ENCODE peak calls at places on chromosome 16, in six cellular contexts. One of them, this sample, is unnamed.
A peak's percentile ranks its signal among the peaks of the same experiment; 100 is the strongest.

GRCh38 chr16:8571061-8571596 is 19.2 kb downstream of the TMEM114 start:
- DNase-seq in IMR-90: peak; percentile 41
- DNase-seq in neuronal stem cell: no peak
- DNase-seq in H1: no peak
- DNase-seq in H9: no peak
- DNase-seq in trophoblast cell: peak; percentile 8
- DNase-seq in this sample: peak; percentile 5

GRCh38 chr16:67655363-67655762 is 4.7 kb downstream of the ACD start:
- DNase-seq in IMR-90: no peak
- DNase-seq in neuronal stem cell: no peak
- DNase-seq in H1: no peak
- DNase-seq in H9: no peak
- DNase-seq in trophoblast cell: no peak
- DNase-seq in this sample: no peak

GRCh38 chr16:53213542-53213941 is 158.8 kb downstream of the CHD9 start:
- DNase-seq in IMR-90: no peak
- DNase-seq in neuronal stem cell: no peak
- DNase-seq in H1: no peak
- DNase-seq in H9: no peak
- DNase-seq in trophoblast cell: no peak
- DNase-seq in this sample: no peak

GRCh38 chr16:27918755-27919154 is 144.8 kb downstream of the GSG1L start:
- DNase-seq in IMR-90: peak; percentile 4
- DNase-seq in neuronal stem cell: no peak
- DNase-seq in H1: no peak
- DNase-seq in H9: no peak
- DNase-seq in trophoblast cell: no peak
- DNase-seq in this sample: no peak

GRCh38 chr16:69325784-69326171 is 4.6 kb downstream of the PDF start:
- DNase-seq in IMR-90: no peak
- DNase-seq in neuronal stem cell: no peak
- DNase-seq in H1: no peak
- DNase-seq in H9: no peak
- DNase-seq in trophoblast cell: no peak
- DNase-seq in this sample: no peak

GRCh38 chr16:53040788-53041187 is 11.9 kb downstream of the CHD9NB start:
- DNase-seq in IMR-90: no peak
- DNase-seq in neuronal stem cell: no peak
- DNase-seq in H1: no peak
- DNase-seq in H9: no peak
- DNase-seq in trophoblast cell: no peak
- DNase-seq in this sample: no peak

GRCh38 chr16:69906838-69907301 is 44.3 kb upstream of the CLEC18A start:
- DNase-seq in IMR-90: peak; percentile 96
- DNase-seq in neuronal stem cell: no peak
- DNase-seq in H1: no peak
- DNase-seq in H9: no peak
- DNase-seq in trophoblast cell: peak; percentile 44
- DNase-seq in this sample: peak; percentile 83

GRCh38 chr16:645852-646678 is 3.1 kb upstream of the WDR90 start:
- DNase-seq in IMR-90: no peak
- DNase-seq in neuronal stem cell: no peak
- DNase-seq in H1: no peak
- DNase-seq in H9: no peak
- DNase-seq in trophoblast cell: peak; percentile 91
- DNase-seq in this sample: no peak

GRCh38 chr16:31696968-31697743 is 169.5 kb downstream of the AHSP start:
- DNase-seq in IMR-90: peak; percentile 53
- DNase-seq in neuronal stem cell: no peak
- DNase-seq in H1: no peak
- DNase-seq in H9: no peak
- DNase-seq in trophoblast cell: peak; percentile 61
- DNase-seq in this sample: peak; percentile 41

GRCh38 chr16:66905633-66906539 is 12.8 kb downstream of the CDH16 start:
- DNase-seq in IMR-90: no peak
- DNase-seq in neuronal stem cell: no peak
- DNase-seq in H1: no peak
- DNase-seq in H9: peak; percentile 80
- DNase-seq in trophoblast cell: no peak
- DNase-seq in this sample: no peak

GRCh38 chr16:19765860-19766553 is 47.9 kb downstream of the IQCK start:
- DNase-seq in IMR-90: no peak
- DNase-seq in neuronal stem cell: no peak
- DNase-seq in H1: no peak
- DNase-seq in H9: no peak
- DNase-seq in trophoblast cell: no peak
- DNase-seq in this sample: no peak

GRCh38 chr16:56258508-56259424 is 67.5 kb downstream of the GNAO1 start:
- DNase-seq in IMR-90: no peak
- DNase-seq in neuronal stem cell: no peak
- DNase-seq in H1: no peak
- DNase-seq in H9: no peak
- DNase-seq in trophoblast cell: no peak
- DNase-seq in this sample: no peak

GRCh38 chr16:11757671-11758545 is 15.3 kb upstream of the TXNDC11 start:
- DNase-seq in IMR-90: peak; percentile 70
- DNase-seq in neuronal stem cell: no peak
- DNase-seq in H1: peak; percentile 19
- DNase-seq in H9: no peak
- DNase-seq in trophoblast cell: peak; percentile 17
- DNase-seq in this sample: peak; percentile 60

GRCh38 chr16:28531777-28532744 is 6.7 kb downstream of the NUPR1 start:
- DNase-seq in IMR-90: no peak
- DNase-seq in neuronal stem cell: peak; percentile 35
- DNase-seq in H1: peak; percentile 69
- DNase-seq in H9: peak; percentile 89
- DNase-seq in trophoblast cell: peak; percentile 83
- DNase-seq in this sample: peak; percentile 23

GRCh38 chr16:55154956-55155355 is 169.0 kb upstream of the IRX6 start:
- DNase-seq in IMR-90: no peak
- DNase-seq in neuronal stem cell: no peak
- DNase-seq in H1: no peak
- DNase-seq in H9: no peak
- DNase-seq in trophoblast cell: no peak
- DNase-seq in this sample: no peak

GRCh38 chr16:28977703-28978641 is 3.4 kb downstream of the SPNS1 start:
- DNase-seq in IMR-90: no peak
- DNase-seq in neuronal stem cell: no peak
- DNase-seq in H1: peak; percentile 64
- DNase-seq in H9: peak; percentile 66
- DNase-seq in trophoblast cell: peak; percentile 57
- DNase-seq in this sample: no peak

GRCh38 chr16:21033707-21034106 is 116.9 kb downstream of the DNAH3 start:
- DNase-seq in IMR-90: no peak
- DNase-seq in neuronal stem cell: no peak
- DNase-seq in H1: no peak
- DNase-seq in H9: no peak
- DNase-seq in trophoblast cell: no peak
- DNase-seq in this sample: no peak

GRCh38 chr16:67855789-67856188 is 8.3 kb upstream of the CENPT start:
- DNase-seq in IMR-90: no peak
- DNase-seq in neuronal stem cell: no peak
- DNase-seq in H1: no peak
- DNase-seq in H9: no peak
- DNase-seq in trophoblast cell: no peak
- DNase-seq in this sample: no peak

GRCh38 chr16:85089485-85089884 is 22.8 kb downstream of the CIBAR2 start:
- DNase-seq in IMR-90: no peak
- DNase-seq in neuronal stem cell: no peak
- DNase-seq in H1: no peak
- DNase-seq in H9: no peak
- DNase-seq in trophoblast cell: peak; percentile 59
- DNase-seq in this sample: no peak

GRCh38 chr16:50522324-50522723 is 25.9 kb upstream of the NKD1 start:
- DNase-seq in IMR-90: no peak
- DNase-seq in neuronal stem cell: no peak
- DNase-seq in H1: no peak
- DNase-seq in H9: peak; percentile 3
- DNase-seq in trophoblast cell: no peak
- DNase-seq in this sample: no peak

GRCh38 chr16:50673496-50674275 is 7.4 kb downstream of the SNX20 start:
- DNase-seq in IMR-90: no peak
- DNase-seq in neuronal stem cell: no peak
- DNase-seq in H1: no peak
- DNase-seq in H9: peak; percentile 52
- DNase-seq in trophoblast cell: no peak
- DNase-seq in this sample: no peak

GRCh38 chr16:70717065-70717464 is 31.2 kb upstream of the MTSS2 start:
- DNase-seq in IMR-90: no peak
- DNase-seq in neuronal stem cell: no peak
- DNase-seq in H1: no peak
- DNase-seq in H9: no peak
- DNase-seq in trophoblast cell: no peak
- DNase-seq in this sample: no peak

GRCh38 chr16:89970011-89970410 is 21.5 kb downstream of the DEF8 start:
- DNase-seq in IMR-90: no peak
- DNase-seq in neuronal stem cell: no peak
- DNase-seq in H1: no peak
- DNase-seq in H9: no peak
- DNase-seq in trophoblast cell: no peak
- DNase-seq in this sample: no peak

GRCh38 chr16:82882982-82883863 is 256.5 kb downstream of the CDH13 start:
- DNase-seq in IMR-90: no peak
- DNase-seq in neuronal stem cell: no peak
- DNase-seq in H1: no peak
- DNase-seq in H9: no peak
- DNase-seq in trophoblast cell: no peak
- DNase-seq in this sample: no peak

GRCh38 chr16:63816304-63816703 is 1305.6 kb downstream of the CDH11 start:
- DNase-seq in IMR-90: no peak
- DNase-seq in neuronal stem cell: no peak
- DNase-seq in H1: no peak
- DNase-seq in H9: no peak
- DNase-seq in trophoblast cell: no peak
- DNase-seq in this sample: no peak

GRCh38 chr16:55495616-55496289 is 13.1 kb upstream of the LPCAT2 start:
- DNase-seq in IMR-90: peak; percentile 85
- DNase-seq in neuronal stem cell: no peak
- DNase-seq in H1: no peak
- DNase-seq in H9: peak; percentile 17
- DNase-seq in trophoblast cell: no peak
- DNase-seq in this sample: no peak

GRCh38 chr16:787978-788398 is at the start of gene RPUSD1:
- DNase-seq in IMR-90: no peak
- DNase-seq in neuronal stem cell: no peak
- DNase-seq in H1: peak; percentile 71
- DNase-seq in H9: no peak
- DNase-seq in trophoblast cell: peak; percentile 7
- DNase-seq in this sample: peak; percentile 24

GRCh38 chr16:87850009-87851006 is 19.0 kb downstream of the SLC7A5 start:
- DNase-seq in IMR-90: peak; percentile 31
- DNase-seq in neuronal stem cell: peak; percentile 65
- DNase-seq in H1: peak; percentile 94
- DNase-seq in H9: peak; percentile 86
- DNase-seq in trophoblast cell: peak; percentile 71
- DNase-seq in this sample: peak; percentile 51

GRCh38 chr16:55954906-55955305 is 79.7 kb upstream of the CES5A start:
- DNase-seq in IMR-90: no peak
- DNase-seq in neuronal stem cell: no peak
- DNase-seq in H1: no peak
- DNase-seq in H9: no peak
- DNase-seq in trophoblast cell: no peak
- DNase-seq in this sample: no peak

GRCh38 chr16:48384305-48384981 is 770 bp downstream of the SIAH1 start:
- DNase-seq in IMR-90: peak; percentile 40
- DNase-seq in neuronal stem cell: peak; percentile 62
- DNase-seq in H1: peak; percentile 67
- DNase-seq in H9: peak; percentile 69
- DNase-seq in trophoblast cell: peak; percentile 65
- DNase-seq in this sample: peak; percentile 62
- H2AFZ ChIP-seq in IMR-90: peak overlapping the region; percentile 82
- H2AFZ ChIP-seq in neuronal stem cell: peak overlapping the region; percentile 73
- H2AFZ ChIP-seq in H1: no peak overlapping the region
- H2AFZ ChIP-seq in H9: no peak overlapping the region
- H2AFZ ChIP-seq in trophoblast cell: peak overlapping the region; percentile 68
- H2AFZ ChIP-seq in this sample: peak overlapping the region; percentile 27

GRCh38 chr16:2156025-2156848 is 655 bp downstream of the TRAF7 start:
- DNase-seq in IMR-90: peak; percentile 76
- DNase-seq in neuronal stem cell: no peak
- DNase-seq in H1: no peak
- DNase-seq in H9: no peak
- DNase-seq in trophoblast cell: peak; percentile 41
- DNase-seq in this sample: peak; percentile 79
- H3K18ac ChIP-seq in IMR-90: no peak overlapping the region
- H3K18ac ChIP-seq in neuronal stem cell: peak overlapping the region; percentile 88
- H3K18ac ChIP-seq in H1: peak overlapping the region; percentile 87
- H3K18ac ChIP-seq in H9: no peak overlapping the region
- H3K18ac ChIP-seq in trophoblast cell: peak overlapping the region; percentile 90
- H3K18ac ChIP-seq in this sample: peak overlapping the region; percentile 83

DNA sequence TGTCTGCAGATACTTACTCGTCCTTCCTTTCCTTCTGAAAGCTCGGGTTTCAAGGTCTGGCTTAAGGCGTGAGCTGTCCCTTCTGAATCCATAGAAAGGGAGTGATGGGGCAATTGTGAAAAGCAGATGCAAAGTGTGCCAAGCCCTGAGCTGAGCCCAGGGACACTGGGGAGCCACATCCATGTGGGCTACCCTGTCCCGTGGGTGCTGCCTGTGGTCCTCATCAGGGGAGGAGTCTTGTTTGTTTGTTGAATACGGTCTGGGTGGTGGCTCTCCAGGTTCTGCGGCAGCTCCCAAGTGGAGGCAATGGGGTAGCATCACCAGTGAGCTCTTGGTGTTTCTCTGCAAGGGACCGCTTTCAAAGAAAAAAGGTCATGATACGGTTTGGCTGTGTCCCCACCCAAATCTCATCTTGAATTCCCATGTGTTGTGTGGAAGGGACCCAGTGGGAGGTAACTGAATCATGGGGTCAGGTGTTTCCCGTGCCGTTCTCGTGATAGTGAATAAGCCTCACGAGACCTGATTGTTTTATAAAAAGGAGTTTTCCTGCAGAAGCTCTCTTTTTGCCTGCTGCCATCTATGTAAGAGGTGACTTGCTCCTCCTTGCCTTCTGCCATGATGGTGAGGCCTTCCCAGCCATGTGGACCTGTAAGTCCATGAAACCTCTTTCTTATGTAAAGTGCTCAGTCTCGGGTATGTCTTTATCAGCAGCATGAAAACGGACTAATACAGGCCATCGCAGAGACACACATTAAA is 1.0 kb upstream of the ALG1 start:
- DNase-seq in IMR-90: no peak
- DNase-seq in neuronal stem cell: no peak
- DNase-seq in H1: no peak
- DNase-seq in H9: no peak
- DNase-seq in trophoblast cell: no peak
- DNase-seq in this sample: no peak
- H2AFZ ChIP-seq in IMR-90: peak overlapping the region; percentile 99
- H2AFZ ChIP-seq in neuronal stem cell: peak overlapping the region; percentile 92
- H2AFZ ChIP-seq in H1: no peak overlapping the region
- H2AFZ ChIP-seq in H9: no peak overlapping the region
- H2AFZ ChIP-seq in trophoblast cell: peak overlapping the region; percentile 54
- H2AFZ ChIP-seq in this sample: no peak overlapping the region

DNA sequence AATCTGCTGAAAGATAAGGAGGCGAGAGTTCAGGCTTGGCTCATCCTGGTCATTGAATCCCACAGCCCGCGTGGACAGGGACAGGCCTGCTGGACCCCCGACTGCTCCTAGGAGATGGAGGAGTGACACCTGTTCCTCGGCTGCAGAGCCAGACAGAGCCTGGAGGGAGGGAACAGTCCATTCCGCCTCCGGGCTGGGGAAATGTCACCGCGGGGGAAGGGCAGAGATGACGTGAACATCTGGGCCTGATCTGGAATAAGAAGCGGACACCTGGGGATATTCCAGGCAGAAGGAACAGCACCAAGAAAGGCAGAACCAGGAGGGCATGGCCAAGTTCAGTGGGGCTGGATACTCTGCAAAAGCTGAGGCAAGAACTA is 1.5 kb downstream of the ZNF747 start:
- DNase-seq in IMR-90: no peak
- DNase-seq in neuronal stem cell: no peak
- DNase-seq in H1: no peak
- DNase-seq in H9: no peak
- DNase-seq in trophoblast cell: peak; percentile 66
- DNase-seq in this sample: no peak
- H3K18ac ChIP-seq in IMR-90: no peak overlapping the region
- H3K18ac ChIP-seq in neuronal stem cell: no peak overlapping the region
- H3K18ac ChIP-seq in H1: no peak overlapping the region
- H3K18ac ChIP-seq in H9: no peak overlapping the region
- H3K18ac ChIP-seq in trophoblast cell: no peak overlapping the region
- H3K18ac ChIP-seq in this sample: no peak overlapping the region